ENCODE peak calls at places on chromosomes 5 and 9, in five cellular contexts. J is psoas muscle, D is ovary, S is aorta, Z is GM23248. A is an unnamed sample.

GRCh38 chr9:114203410-114204140 is 48.2 kb downstream of the COL27A1 start:
- DNase-seq in S (no peak), D (no peak), J (peak), Z (peak), A (peak)

GRCh38 chr5:73642296-73642695 is 16.3 kb downstream of the ARHGEF28 start:
- DNase-seq in Z (no peak), S (no peak), J (no peak), D (no peak), A (no peak)

GRCh38 chr9:69542942-69543704 is 129.0 kb downstream of the APBA1 start:
- DNase-seq in D (no peak), Z (peak), S (no peak), J (no peak), A (no peak)

GRCh38 chr5:139376364-139376763 is 6.7 kb downstream of the SLC23A1 start:
- DNase-seq in J (no peak), S (no peak), Z (no peak), D (peak), A (no peak)

GRCh38 chr5:89276566-89277305 is 393.8 kb upstream of the MEF2C start:
- DNase-seq in S (no peak), D (no peak), Z (peak), J (no peak), A (peak)

GRCh38 chr9:98597372-98597771 is 111.4 kb downstream of the GABBR2 start:
- DNase-seq in Z (no peak), S (no peak), J (no peak), D (no peak), A (no peak)

GRCh38 chr9:119179701-119180100 is 189.5 kb downstream of the BRINP1 start:
- DNase-seq in J (no peak), Z (no peak), S (no peak), D (no peak), A (no peak)

GRCh38 chr9:109498195-109499060 is at the start of gene PTPN3:
- DNase-seq in Z (peak), D (no peak), S (peak), J (no peak), A (peak)

GRCh38 chr5:140596364-140596763 is 31.7 kb downstream of the SLC35A4 start:
- DNase-seq in Z (no peak), D (peak), S (no peak), J (no peak), A (no peak)

GRCh38 chr5:175576591-175576990 is 81.3 kb upstream of the HRH2 start:
- DNase-seq in Z (no peak), S (no peak), D (no peak), J (no peak), A (no peak)

GRCh38 chr5:31213676-31214638 is 20.5 kb downstream of the CDH6 start:
- DNase-seq in Z (no peak), D (no peak), S (no peak), J (no peak), A (no peak)

GRCh38 chr5:115309751-115310370 is 13.4 kb upstream of the CCDC112 start:
- DNase-seq in Z (peak), D (no peak), J (no peak), S (no peak), A (peak)

GRCh38 chr9:103533318-103533717 is 538.2 kb downstream of the CYLC2 start:
- DNase-seq in S (no peak), D (no peak), J (no peak), Z (no peak), A (no peak)

GRCh38 chr9:103537426-103537825 is 542.3 kb downstream of the CYLC2 start:
- DNase-seq in D (no peak), S (no peak), Z (no peak), J (no peak), A (no peak)
- H3K27ac ChIP-seq in D (no peak), S (no peak), Z (no peak), J (no peak), A (no peak)

GRCh38 chr5:172456076-172456800 is 1.9 kb upstream of the SH3PXD2B start:
- DNase-seq in Z (no peak), S (no peak), D (no peak), J (no peak), A (no peak)
- H3K4me3 ChIP-seq in Z (no peak), S (no peak), D (no peak), J (no peak), A (no peak)

DNA sequence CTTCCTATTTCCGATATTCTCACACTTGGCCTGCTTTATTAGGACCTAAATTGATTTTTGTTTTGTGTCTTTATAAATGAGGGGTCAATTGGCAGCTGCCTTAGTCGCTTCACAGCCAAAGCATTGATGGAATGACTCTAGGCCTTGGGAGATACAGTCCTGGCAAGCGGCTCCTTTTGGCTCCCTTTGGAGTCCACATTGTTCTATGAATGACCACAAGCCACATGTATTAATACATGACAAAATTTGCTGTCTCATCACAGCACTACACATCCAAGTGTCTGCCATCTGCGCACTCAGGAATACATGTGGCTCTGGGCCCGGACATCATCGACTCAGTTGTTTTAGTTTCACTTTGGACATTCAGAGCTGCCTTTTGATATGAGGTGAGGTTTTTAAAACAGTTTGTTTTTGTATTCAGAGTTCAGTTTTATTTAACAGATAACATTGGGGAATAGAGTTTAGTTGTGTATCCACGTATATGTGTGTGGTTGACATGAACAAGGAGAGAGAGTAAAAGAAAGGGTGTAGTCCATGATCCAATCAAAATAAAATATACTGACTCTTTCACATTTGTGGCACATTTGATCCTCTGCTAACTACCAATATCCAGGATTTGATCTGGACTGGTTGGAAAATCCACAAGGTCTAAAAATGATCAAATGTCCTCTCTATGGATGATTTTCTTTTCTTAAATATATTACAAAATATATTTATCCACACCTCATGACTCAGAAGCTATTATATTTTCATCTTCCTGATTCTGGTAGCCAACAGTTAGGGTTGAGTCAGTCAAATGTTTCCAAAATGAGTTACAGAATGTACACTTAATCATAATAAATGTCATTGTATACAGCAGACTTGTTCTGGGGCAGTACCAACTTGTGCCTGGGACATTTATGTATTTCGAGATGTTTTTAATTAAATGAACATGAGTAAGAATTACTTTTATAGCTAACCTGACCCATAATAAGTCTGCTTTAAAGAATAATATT is 114.0 kb upstream of the MTAP start:
- DNase-seq in Z (peak), D (no peak), J (peak), S (no peak), A (peak)
- H3K27ac ChIP-seq in Z (peak), D (no peak), J (no peak), S (no peak), A (peak)

GRCh38 chr9:79581794-79582193 is 10.0 kb downstream of the TLE4 start:
- DNase-seq in D (no peak), Z (peak), S (no peak), J (no peak), A (peak)
- H3K4me3 ChIP-seq in D (no peak), Z (peak), S (no peak), J (no peak), A (no peak)

DNA sequence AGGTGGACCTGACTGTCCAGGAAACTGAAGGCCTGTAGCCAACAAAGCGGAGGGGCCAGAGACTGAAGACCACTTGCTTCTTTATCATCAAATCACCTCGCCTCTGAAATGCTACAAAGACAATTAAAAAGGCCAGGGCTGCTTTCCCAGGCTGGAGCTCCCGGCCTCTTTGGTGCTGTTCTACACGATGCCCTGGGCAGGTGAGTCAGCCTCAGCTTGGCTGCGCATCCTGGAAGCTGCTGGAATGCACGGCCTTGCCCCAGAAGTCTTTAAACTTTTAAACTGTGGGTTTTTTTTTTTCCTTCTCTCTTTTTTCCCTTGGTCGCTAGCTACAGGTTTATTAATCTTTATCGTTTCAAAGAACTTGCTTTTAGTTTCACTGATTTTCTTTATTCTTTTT is 46.5 kb downstream of the SH3PXD2B start:
- DNase-seq in Z (peak), J (no peak), D (peak), S (peak), A (peak)
- H3K27ac ChIP-seq in Z (peak), J (no peak), D (peak), S (no peak), A (no peak)

GRCh38 chr5:93599427-93600146 is 16.6 kb downstream of the NR2F1 start:
- DNase-seq in J (no peak), Z (no peak), S (no peak), D (no peak), A (no peak)
- H3K4me3 ChIP-seq in J (no peak), Z (no peak), S (no peak), D (no peak), A (no peak)

DNA sequence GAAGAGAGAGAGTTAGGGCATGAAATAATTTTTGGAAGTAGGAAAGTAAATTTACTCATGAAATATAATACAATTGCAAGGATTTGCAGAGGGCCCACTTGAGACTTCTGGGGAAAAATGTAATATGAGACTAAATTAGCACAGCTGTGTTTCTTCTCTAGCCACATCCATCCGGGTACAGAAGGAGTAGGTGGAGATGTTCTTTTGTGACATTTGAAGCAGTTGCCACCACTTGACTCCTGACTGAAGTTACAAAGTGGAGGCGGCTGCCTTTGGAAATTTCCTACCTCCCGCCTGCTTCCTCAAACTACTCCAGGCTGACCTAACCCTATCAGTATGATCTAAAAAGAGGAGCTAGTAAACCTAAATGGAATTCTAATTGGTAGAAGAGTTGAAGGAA is 58.1 kb upstream of the SHISAL2B start:
- DNase-seq in D (no peak), J (no peak), S (no peak), Z (no peak), A (no peak)
- H3K27ac ChIP-seq in D (no peak), J (no peak), S (no peak), Z (no peak), A (no peak)

A was measured in mammary epithelial cell.